ENCODE peak calls at places on chromosomes 13 and 19, in eight cellular contexts. B is mammary epithelial cell, J is neural crest cell, Q is pancreas, O is AG09309, Y is AG04450, F is colonic mucosa, G is gastrocnemius medialis. V is an unnamed sample.

GRCh38 chr19:610801-611505 is 21.3 kb downstream of the HCN2 start:
- DNase-seq in G (no peak), O (no peak), J (no peak), Y (peak), F (no peak), Q (no peak), B (no peak), V (peak)

GRCh38 chr13:110455941-110456340 is 105.6 kb downstream of the RAB20 start:
- DNase-seq in G (peak), Q (peak), J (peak), F (peak), B (peak), Y (peak), O (no peak), V (peak)

GRCh38 chr13:71949441-71949840 is 82.4 kb upstream of the DACH1 start:
- DNase-seq in Y (no peak), B (no peak), F (no peak), Q (no peak), J (no peak), O (no peak), G (no peak), V (no peak)

GRCh38 chr13:85990397-85990796 is 191.2 kb upstream of the SLITRK6 start:
- DNase-seq in Y (no peak), Q (no peak), O (no peak), G (no peak), J (no peak), B (no peak), F (no peak), V (no peak)

GRCh38 chr13:66180806-66181205 is 1049.3 kb downstream of the PCDH9 start:
- DNase-seq in G (no peak), J (no peak), O (no peak), F (no peak), Q (no peak), Y (no peak), B (no peak), V (no peak)

GRCh38 chr13:46728777-46729176 is 68.2 kb downstream of the ESD start:
- DNase-seq in O (no peak), Q (no peak), G (no peak), F (no peak), Y (no peak), J (no peak), B (peak), V (peak)

GRCh38 chr19:36916991-36917390 is 859 bp downstream of the ZNF568 start:
- DNase-seq in F (no peak), O (no peak), J (no peak), G (no peak), B (peak), Q (no peak), Y (no peak), V (no peak)

GRCh38 chr13:106535552-106536243 is at the start of gene EFNB2:
- DNase-seq in F (peak), Q (peak), J (peak), B (peak), Y (peak), G (peak), O (peak), V (peak)

GRCh38 chr19:18596752-18597157 is 8.2 kb downstream of the REX1BD start:
- DNase-seq in Y (no peak), B (no peak), O (no peak), G (no peak), J (no peak), F (peak), Q (peak), V (no peak)

GRCh38 chr13:24625324-24625723 is 54.9 kb upstream of the ATP12A start:
- DNase-seq in O (no peak), G (no peak), F (peak), B (no peak), J (no peak), Y (no peak), Q (no peak), V (peak)

GRCh38 chr19:2974342-2974932 is 2.9 kb upstream of the TLE6 start:
- DNase-seq in G (peak), F (peak), Q (no peak), J (no peak), O (no peak), Y (no peak), B (no peak), V (no peak)

GRCh38 chr19:45507864-45508680 is 793 bp downstream of the VASP start:
- DNase-seq in J (no peak), B (no peak), Q (peak), G (no peak), O (no peak), Y (no peak), F (peak), V (no peak)

GRCh38 chr13:63680704-63681103 is 2265.1 kb upstream of the PCDH20 start:
- DNase-seq in G (no peak), O (no peak), J (no peak), Y (no peak), Q (no peak), F (no peak), B (no peak), V (no peak)

GRCh38 chr13:91162180-91162579 is 185.3 kb upstream of the MIR17HG start:
- DNase-seq in Y (no peak), Q (no peak), O (no peak), B (no peak), F (no peak), G (no peak), J (no peak), V (no peak)
- TF ChIP-seq CTCF in Y (no peak), Q (no peak), O (no peak), B (no peak), F (no peak), G (no peak), J (no peak), V (no peak)

DNA sequence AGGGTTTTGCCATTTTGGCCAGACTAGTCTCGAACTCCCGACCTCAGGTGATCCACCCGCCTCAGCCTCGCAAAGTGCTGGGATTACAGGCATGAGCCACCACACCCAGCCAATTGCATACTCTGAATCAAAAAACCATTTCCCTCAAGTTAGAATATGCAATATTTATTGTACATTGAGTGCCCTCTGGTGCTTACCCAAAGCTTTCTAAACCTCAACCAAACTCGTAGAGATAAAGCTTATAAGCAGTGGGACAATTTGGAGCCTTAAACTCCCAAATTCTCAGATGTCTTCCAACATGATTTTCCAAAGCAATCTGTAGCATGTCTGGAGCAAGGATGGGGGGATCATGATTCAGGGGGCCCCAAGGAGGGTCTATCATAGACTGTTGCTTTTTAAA is 22.4 kb downstream of the RFXAP start:
- DNase-seq in Q (no peak), B (no peak), O (no peak), G (no peak), Y (no peak), J (no peak), F (no peak), V (no peak)
- TF ChIP-seq CTCF in Q (no peak), B (peak), O (peak), G (no peak), Y (no peak), J (no peak), F (no peak), V (no peak)

DNA sequence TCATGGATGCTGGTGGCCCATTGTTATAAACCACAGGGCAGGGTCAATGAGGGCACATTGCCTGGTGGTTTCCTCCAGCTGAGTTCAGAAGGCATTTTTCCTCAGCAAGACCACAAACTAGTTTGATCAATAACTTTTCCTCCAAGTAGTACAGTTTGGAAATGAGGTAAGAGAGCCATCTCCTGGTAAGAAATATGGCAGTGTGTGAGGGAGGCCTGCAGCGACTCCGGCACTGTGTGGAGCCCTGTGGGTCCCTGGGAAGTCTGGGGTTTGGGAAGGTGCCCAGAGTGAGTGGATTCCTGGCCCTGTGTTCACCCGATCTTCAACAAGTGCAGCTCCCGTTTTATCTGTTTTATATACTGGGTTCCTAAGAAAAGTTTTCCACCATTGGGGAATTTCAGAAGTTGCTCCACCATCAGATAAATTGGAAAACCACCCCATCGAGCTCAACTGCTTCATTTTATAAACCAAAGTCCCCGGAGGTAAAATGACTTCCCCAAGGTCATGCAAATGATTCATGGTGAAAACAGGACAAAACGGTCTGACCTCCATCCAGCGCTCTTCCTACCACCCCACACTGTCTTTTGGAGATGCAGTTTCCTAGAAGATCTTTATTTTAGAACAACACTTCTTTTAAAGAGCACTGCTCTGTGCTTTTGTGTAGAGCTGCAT is 148.4 kb downstream of the KATNAL1 start:
- DNase-seq in O (peak), G (no peak), J (no peak), F (no peak), Y (peak), B (no peak), Q (no peak), V (no peak)
- TF ChIP-seq CTCF in O (peak), G (no peak), J (no peak), F (no peak), Y (peak), B (peak), Q (no peak), V (peak)

GRCh38 chr13:30804474-30804873 is 69.1 kb downstream of the ALOX5AP start:
- DNase-seq in O (no peak), F (no peak), Q (no peak), B (no peak), Y (no peak), G (no peak), J (no peak), V (no peak)
- TF ChIP-seq CTCF in O (peak), F (no peak), Q (no peak), B (peak), Y (peak), G (no peak), J (no peak), V (no peak)

DNA sequence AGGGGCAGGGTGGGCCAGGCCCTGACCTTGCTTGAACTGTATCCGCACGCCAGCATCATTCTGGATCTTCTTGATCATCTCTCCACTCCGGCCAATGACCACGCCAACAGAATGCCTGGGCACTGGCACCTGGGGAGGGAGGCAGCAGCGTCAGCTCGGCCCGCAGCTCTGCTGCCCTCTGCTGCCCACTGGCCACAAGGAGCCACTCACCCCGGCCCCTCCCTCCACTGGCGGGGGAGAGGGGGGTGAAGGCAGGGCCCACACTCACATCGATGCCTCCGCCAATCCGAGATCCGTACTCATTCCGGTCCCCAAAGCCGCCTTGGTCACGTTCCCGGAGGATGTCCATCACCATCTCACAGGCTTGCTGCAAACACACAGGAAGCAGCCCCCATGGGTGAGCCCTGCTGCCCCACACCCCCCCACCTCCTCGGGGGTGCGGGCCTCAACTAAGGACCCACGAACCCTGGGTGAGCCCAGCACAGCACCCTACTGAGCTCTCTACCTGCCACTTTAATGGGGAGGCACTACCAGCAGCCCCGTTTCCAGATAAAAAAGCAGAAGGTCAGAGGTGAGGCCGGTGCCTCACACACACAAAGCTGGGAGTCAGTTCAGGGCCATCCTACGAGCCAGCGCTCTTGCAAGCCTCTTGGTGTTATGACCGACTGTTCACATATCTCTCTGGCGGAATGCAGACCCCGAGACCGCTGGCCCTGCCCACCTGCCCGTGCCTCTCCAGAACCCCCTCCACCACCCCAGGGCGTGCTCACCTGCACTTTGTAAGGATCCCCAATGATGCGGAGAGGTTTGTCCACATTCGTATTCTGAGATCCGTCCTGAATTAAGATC is 6.7 kb downstream of the KHSRP start:
- DNase-seq in Y (no peak), Q (peak), J (no peak), G (no peak), F (no peak), O (no peak), B (no peak), V (no peak)
- TF ChIP-seq CTCF in Y (peak), Q (no peak), J (peak), G (no peak), F (no peak), O (peak), B (no peak), V (no peak)

V was measured in GM10248.